ENCODE peak calls at places on chromosome 22, in ten cellular contexts. One of them, this sample, is unnamed.

GRCh38 chr22:45242778-45243191 is 2.1 kb upstream of the KIAA0930 start:
- DNase-seq in D341Med: peak
- DNase-seq in CD4-positive, CD25-positive, alpha-beta regulatory T cell: no peak
- DNase-seq in HAP-1: no peak
- DNase-seq in cerebellar nuclear complex: no peak
- DNase-seq in PC-9: no peak
- DNase-seq in DND-41: no peak
- DNase-seq in fibroblast of lung: no peak
- DNase-seq in GM03348: no peak
- DNase-seq in activated CD8-positive, alpha-beta memory T cell treated with anti-CD3 and anti-CD28 coated beads for 4 hours: no peak
- DNase-seq in this sample: no peak

GRCh38 chr22:20025401-20026203 is 4.7 kb downstream of the TANGO2 start:
- DNase-seq in D341Med: no peak
- DNase-seq in CD4-positive, CD25-positive, alpha-beta regulatory T cell: no peak
- DNase-seq in HAP-1: no peak
- DNase-seq in cerebellar nuclear complex: no peak
- DNase-seq in PC-9: no peak
- DNase-seq in DND-41: no peak
- DNase-seq in fibroblast of lung: no peak
- DNase-seq in GM03348: no peak
- DNase-seq in activated CD8-positive, alpha-beta memory T cell treated with anti-CD3 and anti-CD28 coated beads for 4 hours: no peak
- DNase-seq in this sample: no peak

GRCh38 chr22:46183733-46184132 is 33.4 kb downstream of the PPARA start:
- DNase-seq in D341Med: no peak
- DNase-seq in CD4-positive, CD25-positive, alpha-beta regulatory T cell: no peak
- DNase-seq in HAP-1: no peak
- DNase-seq in cerebellar nuclear complex: no peak
- DNase-seq in PC-9: no peak
- DNase-seq in DND-41: no peak
- DNase-seq in fibroblast of lung: no peak
- DNase-seq in GM03348: no peak
- DNase-seq in activated CD8-positive, alpha-beta memory T cell treated with anti-CD3 and anti-CD28 coated beads for 4 hours: no peak
- DNase-seq in this sample: no peak

GRCh38 chr22:45612451-45612901 is 59.2 kb upstream of the ATXN10 start:
- DNase-seq in D341Med: no peak
- DNase-seq in CD4-positive, CD25-positive, alpha-beta regulatory T cell: peak
- DNase-seq in HAP-1: no peak
- DNase-seq in cerebellar nuclear complex: no peak
- DNase-seq in PC-9: no peak
- DNase-seq in DND-41: no peak
- DNase-seq in fibroblast of lung: peak
- DNase-seq in GM03348: peak
- DNase-seq in activated CD8-positive, alpha-beta memory T cell treated with anti-CD3 and anti-CD28 coated beads for 4 hours: no peak
- DNase-seq in this sample: no peak

GRCh38 chr22:23781065-23781464 is 5.7 kb upstream of the SMARCB1 start:
- DNase-seq in D341Med: no peak
- DNase-seq in CD4-positive, CD25-positive, alpha-beta regulatory T cell: no peak
- DNase-seq in HAP-1: no peak
- DNase-seq in cerebellar nuclear complex: no peak
- DNase-seq in PC-9: no peak
- DNase-seq in DND-41: no peak
- DNase-seq in fibroblast of lung: no peak
- DNase-seq in GM03348: no peak
- DNase-seq in activated CD8-positive, alpha-beta memory T cell treated with anti-CD3 and anti-CD28 coated beads for 4 hours: no peak
- DNase-seq in this sample: no peak

GRCh38 chr22:42910221-42910942 is 53.3 kb upstream of the ARFGAP3 start:
- DNase-seq in D341Med: peak
- DNase-seq in CD4-positive, CD25-positive, alpha-beta regulatory T cell: no peak
- DNase-seq in HAP-1: no peak
- DNase-seq in cerebellar nuclear complex: no peak
- DNase-seq in PC-9: no peak
- DNase-seq in DND-41: no peak
- DNase-seq in fibroblast of lung: no peak
- DNase-seq in GM03348: no peak
- DNase-seq in activated CD8-positive, alpha-beta memory T cell treated with anti-CD3 and anti-CD28 coated beads for 4 hours: no peak
- DNase-seq in this sample: no peak

GRCh38 chr22:45210577-45211431 is 29.9 kb downstream of the KIAA0930 start:
- DNase-seq in D341Med: no peak
- DNase-seq in CD4-positive, CD25-positive, alpha-beta regulatory T cell: no peak
- DNase-seq in HAP-1: no peak
- DNase-seq in cerebellar nuclear complex: no peak
- DNase-seq in PC-9: peak
- DNase-seq in DND-41: no peak
- DNase-seq in fibroblast of lung: no peak
- DNase-seq in GM03348: peak
- DNase-seq in activated CD8-positive, alpha-beta memory T cell treated with anti-CD3 and anti-CD28 coated beads for 4 hours: no peak
- DNase-seq in this sample: no peak

GRCh38 chr22:27197618-27198017 is 540.2 kb downstream of the MIAT start:
- DNase-seq in D341Med: no peak
- DNase-seq in CD4-positive, CD25-positive, alpha-beta regulatory T cell: no peak
- DNase-seq in HAP-1: no peak
- DNase-seq in cerebellar nuclear complex: no peak
- DNase-seq in PC-9: no peak
- DNase-seq in DND-41: no peak
- DNase-seq in fibroblast of lung: no peak
- DNase-seq in GM03348: no peak
- DNase-seq in activated CD8-positive, alpha-beta memory T cell treated with anti-CD3 and anti-CD28 coated beads for 4 hours: no peak
- DNase-seq in this sample: no peak

GRCh38 chr22:43812149-43812842 is at the start of gene EFCAB6:
- DNase-seq in D341Med: peak
- DNase-seq in CD4-positive, CD25-positive, alpha-beta regulatory T cell: peak
- DNase-seq in HAP-1: peak
- DNase-seq in cerebellar nuclear complex: no peak
- DNase-seq in PC-9: peak
- DNase-seq in DND-41: no peak
- DNase-seq in fibroblast of lung: peak
- DNase-seq in GM03348: peak
- DNase-seq in activated CD8-positive, alpha-beta memory T cell treated with anti-CD3 and anti-CD28 coated beads for 4 hours: peak
- DNase-seq in this sample: peak

GRCh38 chr22:36334838-36335603 is 52.7 kb downstream of the MYH9 start:
- DNase-seq in D341Med: no peak
- DNase-seq in CD4-positive, CD25-positive, alpha-beta regulatory T cell: peak
- DNase-seq in HAP-1: no peak
- DNase-seq in cerebellar nuclear complex: no peak
- DNase-seq in PC-9: peak
- DNase-seq in DND-41: no peak
- DNase-seq in fibroblast of lung: peak
- DNase-seq in GM03348: peak
- DNase-seq in activated CD8-positive, alpha-beta memory T cell treated with anti-CD3 and anti-CD28 coated beads for 4 hours: no peak
- DNase-seq in this sample: no peak

GRCh38 chr22:38923463-38924196 is 33.8 kb upstream of the APOBEC3A start:
- DNase-seq in D341Med: peak
- DNase-seq in CD4-positive, CD25-positive, alpha-beta regulatory T cell: no peak
- DNase-seq in HAP-1: peak
- DNase-seq in cerebellar nuclear complex: peak
- DNase-seq in PC-9: peak
- DNase-seq in DND-41: no peak
- DNase-seq in fibroblast of lung: peak
- DNase-seq in GM03348: peak
- DNase-seq in activated CD8-positive, alpha-beta memory T cell treated with anti-CD3 and anti-CD28 coated beads for 4 hours: no peak
- DNase-seq in this sample: peak

GRCh38 chr22:49298834-49299750 is 528.6 kb downstream of the BRD1 start:
- DNase-seq in D341Med: peak
- DNase-seq in CD4-positive, CD25-positive, alpha-beta regulatory T cell: no peak
- DNase-seq in HAP-1: no peak
- DNase-seq in cerebellar nuclear complex: no peak
- DNase-seq in PC-9: no peak
- DNase-seq in DND-41: no peak
- DNase-seq in fibroblast of lung: no peak
- DNase-seq in GM03348: no peak
- DNase-seq in activated CD8-positive, alpha-beta memory T cell treated with anti-CD3 and anti-CD28 coated beads for 4 hours: no peak
- DNase-seq in this sample: no peak

GRCh38 chr22:41398921-41399320 is 17.2 kb downstream of the TEF start:
- DNase-seq in D341Med: no peak
- DNase-seq in CD4-positive, CD25-positive, alpha-beta regulatory T cell: no peak
- DNase-seq in HAP-1: no peak
- DNase-seq in cerebellar nuclear complex: no peak
- DNase-seq in PC-9: no peak
- DNase-seq in DND-41: no peak
- DNase-seq in fibroblast of lung: no peak
- DNase-seq in GM03348: no peak
- DNase-seq in activated CD8-positive, alpha-beta memory T cell treated with anti-CD3 and anti-CD28 coated beads for 4 hours: no peak
- DNase-seq in this sample: no peak